ENCODE peak calls at places on chromosomes 13 and 19, in five cellular contexts. Y is upper lobe of left lung, I is suprapubic skin, O is SK-N-SH, A is K562. J is an unnamed sample.
A peak's percentile ranks its signal among the peaks of the same experiment; 100 is the strongest.

GRCh38 chr13:76991432-76991795 is 467 bp upstream of the CLN5 start:
- DNase-seq in I (peak; percentile 82), Y (peak; percentile 60), O (no peak), A (no peak), J (peak; percentile 42)

GRCh38 chr13:47085346-47085745 is 188.5 kb upstream of the HTR2A start:
- DNase-seq in A (no peak), O (no peak), Y (no peak), I (no peak), J (no peak)

GRCh38 chr13:65803706-65804392 is 1426.3 kb downstream of the PCDH9 start:
- DNase-seq in O (no peak), A (no peak), I (no peak), Y (no peak), J (no peak)

GRCh38 chr13:111143875-111144540 is 28.9 kb downstream of the ARHGEF7 start:
- DNase-seq in O (no peak), I (no peak), Y (no peak), A (no peak), J (no peak)

GRCh38 chr13:73938375-73939070 is 195.7 kb downstream of the KLF12 start:
- DNase-seq in I (no peak), O (no peak), Y (no peak), A (no peak), J (no peak)

GRCh38 chr13:46961719-46962118 is 64.9 kb upstream of the HTR2A start:
- DNase-seq in Y (no peak), A (peak; percentile 2), I (no peak), O (no peak), J (no peak)

GRCh38 chr13:33092422-33092987 is 76.3 kb downstream of the KL start:
- DNase-seq in O (no peak), Y (no peak), I (no peak), A (no peak), J (no peak)

GRCh38 chr19:13398780-13399726 is 107.2 kb downstream of the CACNA1A start:
- DNase-seq in A (peak; percentile 62), I (no peak), O (no peak), Y (no peak), J (no peak)

GRCh38 chr13:111572956-111573355 is 252.5 kb downstream of the TEX29 start:
- DNase-seq in I (no peak), Y (no peak), A (no peak), O (no peak), J (peak; percentile 90)

GRCh38 chr19:41981724-41982123 is 12.3 kb downstream of the ATP1A3 start:
- DNase-seq in O (no peak), I (no peak), A (no peak), Y (no peak), J (no peak)

GRCh38 chr19:49430678-49431329 is 5.6 kb downstream of the GFY start:
- DNase-seq in I (no peak), O (peak; percentile 68), A (peak; percentile 74), Y (no peak), J (no peak)

GRCh38 chr19:29277107-29277506 is 64.2 kb upstream of the UQCRFS1 start:
- DNase-seq in I (no peak), A (no peak), Y (no peak), O (no peak), J (no peak)

GRCh38 chr19:40962460-40962961 is 28.6 kb upstream of the CYP2B6 start:
- DNase-seq in I (no peak), A (no peak), Y (no peak), O (no peak), J (no peak)

GRCh38 chr19:30064021-30064699 is 122.1 kb downstream of the URI1 start:
- DNase-seq in I (no peak), Y (no peak), A (no peak), O (no peak), J (no peak)

GRCh38 chr13:109451726-109452125 is 334.7 kb downstream of the IRS2 start:
- DNase-seq in A (no peak), I (no peak), Y (no peak), O (peak; percentile 6), J (no peak)

GRCh38 chr19:40639638-40639982 is 38.4 kb downstream of the LTBP4 start:
- DNase-seq in A (no peak), Y (no peak), I (no peak), O (no peak), J (no peak)

GRCh38 chr13:44007451-44007850 is 127.7 kb downstream of the LACC1 start:
- DNase-seq in A (no peak), I (no peak), O (no peak), Y (no peak), J (no peak)

GRCh38 chr13:35471466-35472307 is 4.8 kb downstream of the MAB21L1 start:
- DNase-seq in Y (no peak), A (no peak), O (no peak), I (no peak), J (no peak)

GRCh38 chr13:42102961-42103688 is 54.7 kb downstream of the DGKH start:
- DNase-seq in Y (no peak), A (no peak), I (no peak), O (no peak), J (no peak)

GRCh38 chr19:13885826-13886365 is 9.0 kb downstream of the NANOS3 start:
- DNase-seq in A (no peak), Y (no peak), I (no peak), O (peak; percentile 12), J (no peak)

GRCh38 chr19:16252459-16253205 is 54.9 kb downstream of the AP1M1 start:
- DNase-seq in I (no peak), Y (peak; percentile 36), O (peak; percentile 35), A (no peak), J (no peak)
- TF ChIP-seq EP300 in I (no peak), Y (no peak), O (no peak), A (no peak), J (no peak)

GRCh38 chr13:48500652-48501197 is 32.2 kb downstream of the RCBTB2 start:
- DNase-seq in O (no peak), Y (peak; percentile 70), A (no peak), I (no peak), J (no peak)
- H3K4me1 ChIP-seq in O (no peaks in the 10 kb centered on the region), Y (peaks cover 16% of the 10 kb centered on the region), A (no peaks in the 10 kb centered on the region), I (peaks cover 34% of the 10 kb centered on the region), J (peaks cover 4% of the 10 kb centered on the region)

GRCh38 chr19:17739121-17739875 is 12.0 kb upstream of the FCHO1 start:
- DNase-seq in O (peak; percentile 22), I (no peak), A (peak; percentile 80), Y (no peak), J (no peak)
- H3K27ac ChIP-seq in O (no peak overlapping the region), I (no peak overlapping the region), A (peak overlapping the region; percentile 54), Y (no peak overlapping the region), J (no peak overlapping the region)

DNA sequence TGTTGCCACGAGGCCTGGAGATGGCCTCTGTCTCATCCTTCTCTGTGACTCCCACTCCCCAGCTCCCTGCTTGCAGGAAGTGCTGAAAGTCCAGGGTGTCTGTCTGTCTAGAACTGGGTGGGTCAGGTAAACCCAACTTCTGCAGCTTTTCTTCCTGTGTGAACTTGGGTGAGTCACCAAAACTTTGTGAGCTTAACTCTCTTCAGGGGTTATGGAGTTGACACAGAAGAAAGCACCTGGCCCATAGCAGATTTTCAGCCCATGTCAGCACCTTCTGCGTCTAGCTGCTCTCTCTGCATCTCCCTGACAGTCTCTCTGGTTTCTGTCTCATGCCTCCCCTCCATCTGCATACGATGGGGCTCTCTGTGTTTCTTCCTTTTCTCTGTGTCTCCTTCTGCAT is 4.2 kb upstream of the CACNG7 start:
- DNase-seq in A (no peak), I (no peak), Y (no peak), O (no peak), J (no peak)
- TF ChIP-seq EP300 in A (no peak), I (no peak), Y (no peak), O (no peak), J (no peak)

GRCh38 chr19:1168562-1168873 is 5.5 kb downstream of the SBNO2 start:
- DNase-seq in I (no peak), A (no peak), O (no peak), Y (no peak), J (no peak)

GRCh38 chr19:1167687-1168561 is 6.1 kb downstream of the SBNO2 start:
- DNase-seq in O (no peak), I (peak; percentile 70), A (no peak), Y (no peak), J (no peak)

GRCh38 chr19:1170938-1171754 is 2.9 kb downstream of the SBNO2 start:
- DNase-seq in Y (no peak), I (peak; percentile 73), O (no peak), A (no peak), J (no peak)

GRCh38 chr19:1169921-1170885 is 3.9 kb downstream of the SBNO2 start:
- DNase-seq in A (peak; percentile 79), O (peak; percentile 87), Y (no peak), I (peak; percentile 74), J (peak; percentile 56)

DNA sequence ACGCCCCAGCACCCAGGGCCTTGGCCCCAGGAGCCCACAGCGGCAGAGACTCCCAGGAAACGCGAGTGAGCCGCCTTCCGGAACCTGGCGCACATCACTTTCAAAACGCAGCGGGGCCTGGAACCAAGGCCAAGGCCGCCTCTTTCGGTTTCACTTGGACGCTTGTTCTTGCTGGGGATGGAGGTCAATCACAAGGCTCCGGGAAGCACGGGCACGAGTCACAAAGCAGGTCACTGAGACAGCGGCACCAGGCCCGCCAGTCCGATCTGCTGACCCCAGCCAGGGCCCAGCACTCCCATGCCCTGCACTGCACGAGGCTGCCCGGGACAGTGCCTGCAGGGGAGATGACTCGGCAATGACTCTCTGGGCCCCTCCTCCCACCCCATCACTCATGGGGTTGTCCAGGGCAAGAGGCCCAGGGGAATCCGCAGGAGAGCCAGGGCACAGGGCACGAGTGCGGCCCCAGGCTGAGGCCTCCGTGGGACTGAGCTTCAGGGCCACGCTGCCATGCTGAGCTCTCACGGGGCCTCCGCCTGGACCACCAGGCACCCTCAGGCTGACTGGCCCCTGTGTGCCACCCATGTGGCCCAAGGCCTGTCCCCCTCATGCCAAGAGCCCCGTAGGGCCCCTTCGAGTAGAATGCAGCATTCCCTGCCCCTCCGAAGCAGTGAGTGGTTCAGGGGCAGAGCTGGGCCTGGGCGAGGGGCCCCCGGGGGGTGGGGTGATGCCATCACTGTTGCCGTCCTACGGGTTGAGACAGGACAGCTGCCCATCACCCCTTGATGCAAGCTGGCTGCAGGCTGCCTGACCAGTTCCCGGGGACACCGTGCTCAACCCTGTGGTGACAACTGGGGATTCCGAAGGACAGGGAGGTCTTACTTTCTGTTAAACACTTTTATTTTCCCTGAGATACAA is 4.9 kb downstream of the SBNO2 start:
- DNase-seq in I (peak; percentile 69), O (no peak), A (no peak), Y (no peak), J (peak; percentile 82)
- H3K4me1 ChIP-seq in I (peaks cover 82% of the 10 kb centered on the region), O (peaks cover 29% of the 10 kb centered on the region), A (peaks cover 20% of the 10 kb centered on the region), Y (peaks cover 49% of the 10 kb centered on the region), J (peaks cover 79% of the 10 kb centered on the region)

GRCh38 chr19:38733241-38733492 is 11.1 kb downstream of the CAPN12 start:
- DNase-seq in Y (no peak), I (no peak), A (no peak), O (no peak), J (no peak)

GRCh38 chr19:38733493-38734175 is 10.6 kb downstream of the CAPN12 start:
- DNase-seq in O (no peak), Y (no peak), I (no peak), A (no peak), J (no peak)

GRCh38 chr19:38730470-38730730 is 13.9 kb downstream of the CAPN12 start:
- DNase-seq in I (no peak), O (no peak), A (no peak), Y (no peak), J (no peak)

GRCh38 chr19:38730731-38731589 is 13.3 kb downstream of the CAPN12 start:
- DNase-seq in O (no peak), A (no peak), I (no peak), Y (no peak), J (no peak)

GRCh38 chr19:38731654-38732301 is 12.5 kb downstream of the CAPN12 start:
- DNase-seq in O (no peak), I (no peak), A (no peak), Y (peak; percentile 85), J (peak; percentile 87)
- H3K27ac ChIP-seq in O (no peak overlapping the region), I (peak overlapping the region; percentile 48), A (peak overlapping the region; percentile 14), Y (peak overlapping the region; percentile 46), J (peak overlapping the region; percentile 84)

J was measured in stomach.